ENCODE peak calls at places on chromosomes 6 and 20, in four cellular contexts. I, S, M and L are unnamed samples.

GRCh38 chr6:15483060-15483459 is 179.8 kb downstream of the DTNBP1 start:
- DNase-seq in M (peak; percentile 14), I (no peak), S (no peak), L (no peak)

GRCh38 chr6:157491571-157492232 is 110.7 kb downstream of the ZDHHC14 start:
- DNase-seq in M (no peak), S (no peak), I (no peak), L (no peak)

GRCh38 chr20:57293998-57294397 is 27.6 kb upstream of the BMP7 start:
- DNase-seq in S (no peak), I (no peak), M (no peak), L (no peak)

GRCh38 chr20:53786071-53786444 is 192.4 kb upstream of the ZNF217 start:
- DNase-seq in M (no peak), I (no peak), S (no peak), L (no peak)

GRCh38 chr6:95133578-95133977 is 443.8 kb upstream of the MANEA start:
- DNase-seq in M (no peak), S (no peak), I (no peak), L (no peak)

GRCh38 chr6:75934643-75935472 is 137.6 kb downstream of the IMPG1 start:
- DNase-seq in S (no peak), M (peak; percentile 70), I (peak; percentile 73), L (peak; percentile 38)

GRCh38 chr6:89566011-89566775 is 72.4 kb downstream of the LYRM2 start:
- DNase-seq in S (no peak), I (no peak), M (no peak), L (no peak)

GRCh38 chr6:70956451-70957283 is at the start of gene B3GAT2:
- DNase-seq in I (no peak), M (no peak), S (no peak), L (no peak)

GRCh38 chr6:3077430-3077829 is 9.1 kb downstream of the RIPK1 start:
- DNase-seq in S (no peak), I (no peak), M (no peak), L (no peak)

GRCh38 chr6:145042559-145042958 is 692.8 kb downstream of the EPM2A start:
- DNase-seq in I (no peak), S (no peak), M (peak; percentile 33), L (no peak)

GRCh38 chr6:15892369-15892768 is 229.5 kb upstream of the DTNBP1 start:
- DNase-seq in M (no peak), I (no peak), S (no peak), L (no peak)

GRCh38 chr20:20167704-20168103 is 115.4 kb downstream of the CFAP61 start:
- DNase-seq in M (no peak), I (no peak), S (no peak), L (no peak)

GRCh38 chr20:18632196-18632789 is 44.4 kb downstream of the DTD1 start:
- DNase-seq in S (peak; percentile 50), M (peak; percentile 72), I (peak; percentile 63), L (peak; percentile 58)

GRCh38 chr6:48826884-48827701 is 636.0 kb downstream of the MMUT start:
- DNase-seq in S (no peak), M (no peak), I (peak; percentile 50), L (no peak)

GRCh38 chr6:21891065-21891464 is 297.5 kb downstream of the SOX4 start:
- DNase-seq in I (no peak), S (no peak), M (no peak), L (no peak)

GRCh38 chr6:35061651-35062410 is 79.3 kb downstream of the TCP11 start:
- DNase-seq in M (no peak), I (no peak), S (no peak), L (no peak)

GRCh38 chr6:5466459-5466858 is 205.1 kb downstream of the FARS2 start:
- DNase-seq in I (no peak), S (no peak), M (no peak), L (no peak)

GRCh38 chr6:41780623-41781301 is at the start of gene PRICKLE4:
- DNase-seq in I (peak; percentile 42), S (no peak), M (no peak), L (peak; percentile 84)

GRCh38 chr6:137852346-137852745 is 14.7 kb upstream of the TNFAIP3 start:
- DNase-seq in M (no peak), S (no peak), I (no peak), L (no peak)

GRCh38 chr6:90110971-90111370 is 185.7 kb downstream of the BACH2 start:
- DNase-seq in I (no peak), S (no peak), M (no peak), L (no peak)

GRCh38 chr20:36645998-36646397 is at the start of gene SLA2:
- DNase-seq in M (no peak), S (no peak), I (no peak), L (no peak)

GRCh38 chr20:44001667-44002596 is 87.3 kb downstream of the TOX2 start:
- DNase-seq in M (no peak), S (no peak), I (no peak), L (no peak)

GRCh38 chr20:48599106-48599747 is 228.6 kb downstream of the PREX1 start:
- DNase-seq in S (no peak), I (no peak), M (no peak), L (no peak)

GRCh38 chr6:15551798-15552197 is 111.0 kb downstream of the DTNBP1 start:
- DNase-seq in I (no peak), M (no peak), S (no peak), L (no peak)

GRCh38 chr6:408599-409102 is 17.1 kb downstream of the IRF4 start:
- DNase-seq in I (peak; percentile 40), M (peak; percentile 65), S (no peak), L (peak; percentile 72)

GRCh38 chr6:11705069-11705468 is 73.5 kb downstream of the ADTRP start:
- DNase-seq in M (no peak), I (no peak), S (no peak), L (no peak)

GRCh38 chr6:5379647-5380242 is 118.4 kb downstream of the FARS2 start:
- DNase-seq in M (peak; percentile 71), I (peak; percentile 9), S (peak; percentile 21), L (peak; percentile 43)

GRCh38 chr20:30376767-30377658 is 880.5 kb upstream of the DEFB115 start:
- DNase-seq in M (peak; percentile 87), I (peak; percentile 67), S (peak; percentile 27), L (peak; percentile 82)

GRCh38 chr6:87671555-87672029 is 30.4 kb downstream of the AKIRIN2 start:
- DNase-seq in I (no peak), S (no peak), M (peak; percentile 97), L (no peak)

GRCh38 chr6:33840064-33840926 is 36.5 kb upstream of the MLN start:
- DNase-seq in M (peak; percentile 96), I (peak; percentile 88), S (no peak), L (peak; percentile 90)

GRCh38 chr6:11414564-11414963 is 123.0 kb upstream of the TMEM170B start:
- DNase-seq in S (no peak), M (peak; percentile 78), I (no peak), L (no peak)

GRCh38 chr6:31765910-31766794 is 3.7 kb downstream of the SAPCD1 start:
- DNase-seq in M (peak; percentile 67), I (no peak), S (no peak), L (peak; percentile 62)

GRCh38 chr20:46709459-46710148 is at the start of gene SLC2A10:
- DNase-seq in M (peak; percentile 53), S (no peak), I (no peak), L (peak; percentile 52)

GRCh38 chr6:26232950-26233607 is 131.9 kb upstream of the BTN3A2 start:
- DNase-seq in M (no peak), S (no peak), I (no peak), L (no peak)

GRCh38 chr6:110033749-110034636 is 55.9 kb downstream of the GPR6 start:
- DNase-seq in S (no peak), M (no peak), I (no peak), L (no peak)

GRCh38 chr6:110036408-110037302 is 58.5 kb downstream of the GPR6 start:
- DNase-seq in I (no peak), S (no peak), M (no peak), L (no peak)

GRCh38 chr6:110033101-110033500 is 55.0 kb downstream of the GPR6 start:
- DNase-seq in I (no peak), S (no peak), M (no peak), L (no peak)

GRCh38 chr6:110035321-110035720 is 57.2 kb downstream of the GPR6 start:
- DNase-seq in M (no peak), I (no peak), S (no peak), L (no peak)

GRCh38 chr6:110034637-110035096 is 56.6 kb downstream of the GPR6 start:
- DNase-seq in I (no peak), M (no peak), S (no peak), L (no peak)
- TF ChIP-seq PHF8 in I (no peak), M (no peak), S (no peak), L (no peak)

GRCh38 chr6:10391299-10391630 is 23.6 kb downstream of the TFAP2A start:
- DNase-seq in M (no peak), S (no peak), I (no peak), L (no peak)

GRCh38 chr6:10393544-10394225 is 21.2 kb downstream of the TFAP2A start:
- DNase-seq in M (no peak), S (no peak), I (no peak), L (no peak)

GRCh38 chr6:10389739-10390494 is 25.0 kb downstream of the TFAP2A start:
- DNase-seq in S (no peak), I (no peak), M (no peak), L (no peak)

GRCh38 chr6:10391799-10392198 is 23.1 kb downstream of the TFAP2A start:
- DNase-seq in I (no peak), S (no peak), M (no peak), L (no peak)

GRCh38 chr6:10390495-10391298 is 24.2 kb downstream of the TFAP2A start:
- DNase-seq in I (no peak), M (no peak), S (no peak), L (no peak)
- TF ChIP-seq PHF8 in I (no peak), M (no peak), S (no peak), L (no peak)

DNA sequence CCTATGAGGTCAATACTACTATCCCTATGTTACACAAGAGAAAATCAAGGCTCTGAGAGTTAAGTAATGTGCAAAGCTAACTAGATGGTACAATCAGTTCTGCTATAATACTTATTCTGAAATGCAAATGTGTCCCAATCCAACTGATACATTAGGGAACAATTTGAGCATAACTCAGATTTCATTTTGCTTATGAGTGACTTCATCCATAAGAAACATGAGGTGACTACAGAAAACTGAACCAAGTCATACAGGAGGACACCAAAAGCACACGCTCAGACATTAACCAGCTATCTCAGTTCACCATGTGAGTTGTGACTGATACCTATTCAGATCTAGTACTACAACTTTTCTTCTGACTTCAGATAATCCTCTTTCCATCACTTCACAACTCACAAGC is 179.9 kb upstream of the RUNX2 start:
- DNase-seq in I (no peak), M (no peak), S (no peak), L (no peak)
- TF ChIP-seq PHF8 in I (no peak), M (no peak), S (no peak), L (no peak)

GRCh38 chr6:152916035-152916434 is 66.8 kb downstream of the FBXO5 start:
- DNase-seq in S (no peak), M (no peak), I (no peak), L (no peak)
- TF ChIP-seq PHF8 in S (no peak), M (no peak), I (no peak), L (no peak)

GRCh38 chr20:63590218-63591146 is 16.4 kb upstream of the HELZ2 start:
- DNase-seq in I (no peak), M (no peak), S (no peak), L (no peak)

GRCh38 chr20:63588641-63589041 is 14.6 kb upstream of the HELZ2 start:
- DNase-seq in M (no peak), S (no peak), I (no peak), L (no peak)

GRCh38 chr20:63587781-63588591 is 13.9 kb upstream of the HELZ2 start:
- DNase-seq in I (no peak), S (no peak), M (no peak), L (no peak)

GRCh38 chr20:63591147-63591533 is 17.1 kb upstream of the HELZ2 start:
- DNase-seq in M (no peak), I (no peak), S (no peak), L (no peak)

GRCh38 chr20:63589261-63590217 is 15.5 kb upstream of the HELZ2 start:
- DNase-seq in S (no peak), M (no peak), I (no peak), L (no peak)
- TF ChIP-seq PHF8 in S (no peak), M (no peak), I (no peak), L (no peak)